ENCODE peak calls at places on chromosomes 11 and 22, in six cellular contexts. P is cardiac muscle cell, G is left ventricle myocardium inferior, Z is uterus, J is right lobe of liver, R is neuronal stem cell. C is an unnamed sample.

GRCh38 chr22:19819911-19820879 is 34.5 kb downstream of the GNB1L start:
- DNase-seq in P (no peak), J (no peak), G (no peak), R (no peak), Z (no peak), C (peak)

GRCh38 chr11:73040046-73040445 is 102.1 kb downstream of the FCHSD2 start:
- DNase-seq in G (no peak), P (no peak), J (no peak), R (peak), Z (no peak), C (peak)

GRCh38 chr11:69411257-69411924 is 70.1 kb upstream of the LINC01488 start:
- DNase-seq in Z (no peak), J (no peak), R (no peak), G (no peak), P (no peak), C (no peak)

GRCh38 chr22:49084203-49084602 is 743.5 kb downstream of the BRD1 start:
- DNase-seq in J (no peak), R (no peak), Z (no peak), P (no peak), G (no peak), C (no peak)

GRCh38 chr11:70353900-70354568 is 44.3 kb upstream of the CTTN start:
- DNase-seq in Z (no peak), P (no peak), R (no peak), G (no peak), J (no peak), C (no peak)

GRCh38 chr11:71452354-71453020 is 516 bp upstream of the NADSYN1 start:
- DNase-seq in Z (peak), J (peak), R (no peak), P (peak), G (peak), C (no peak)

GRCh38 chr11:75342966-75343870 is 8.2 kb downstream of the ARRB1 start:
- DNase-seq in Z (no peak), P (peak), G (no peak), J (peak), R (no peak), C (no peak)

GRCh38 chr11:110828086-110828485 is 115.8 kb upstream of the ARHGAP20 start:
- DNase-seq in R (no peak), G (no peak), P (no peak), J (no peak), Z (no peak), C (no peak)

GRCh38 chr22:44818727-44819126 is 66.4 kb downstream of the ARHGAP8 start:
- DNase-seq in G (no peak), J (peak), Z (no peak), R (no peak), P (no peak), C (no peak)

GRCh38 chr11:114259124-114259526 is 37.1 kb upstream of the NNMT start:
- DNase-seq in R (no peak), J (peak), P (no peak), Z (peak), G (peak), C (peak)

GRCh38 chr11:33778682-33779081 is 4.4 kb upstream of the FBXO3 start:
- DNase-seq in P (peak), G (no peak), R (no peak), J (no peak), Z (no peak), C (no peak)

GRCh38 chr11:125586618-125587017 is 6.0 kb upstream of the STT3A start:
- DNase-seq in P (no peak), R (no peak), G (no peak), J (no peak), Z (no peak), C (no peak)
- H3K27ac ChIP-seq in P (no peak), R (no peak), G (no peak), J (no peak), Z (no peak), C (no peak)

DNA sequence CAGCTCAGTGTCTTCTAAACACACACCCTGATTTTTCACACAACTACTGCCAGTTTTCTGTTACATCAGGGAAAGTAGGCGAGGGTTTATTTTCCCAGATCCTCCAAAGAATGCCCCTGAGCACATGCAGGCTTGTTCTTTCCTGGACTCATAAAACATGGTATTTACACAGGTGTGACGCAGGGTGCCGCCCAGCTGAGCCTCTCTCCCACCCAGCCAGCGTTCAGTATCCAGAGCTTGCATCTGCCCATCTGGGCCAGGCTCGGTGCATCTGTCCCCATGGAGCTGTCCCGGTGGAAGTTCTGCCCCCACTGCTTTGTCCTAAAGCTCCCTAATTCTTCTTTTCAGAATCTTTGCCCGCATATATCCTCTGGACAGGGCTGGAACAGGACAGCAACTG is 44.8 kb upstream of the ISX start:
- DNase-seq in Z (no peak), J (no peak), G (no peak), R (no peak), P (no peak), C (no peak)
- H3K27ac ChIP-seq in Z (no peak), J (no peak), G (no peak), R (no peak), P (no peak), C (no peak)

GRCh38 chr11:83057721-83058120 is 14.0 kb downstream of the RAB30 start:
- DNase-seq in G (no peak), R (no peak), J (no peak), P (no peak), Z (no peak), C (no peak)
- H3K27ac ChIP-seq in G (no peak), R (no peak), J (no peak), P (no peak), Z (no peak), C (no peak)

GRCh38 chr11:125279680-125280079 is 115.1 kb downstream of the PKNOX2 start:
- DNase-seq in R (no peak), P (no peak), G (no peak), J (no peak), Z (no peak), C (no peak)
- H3K27ac ChIP-seq in R (no peak), P (no peak), G (no peak), J (no peak), Z (no peak), C (peak)

DNA sequence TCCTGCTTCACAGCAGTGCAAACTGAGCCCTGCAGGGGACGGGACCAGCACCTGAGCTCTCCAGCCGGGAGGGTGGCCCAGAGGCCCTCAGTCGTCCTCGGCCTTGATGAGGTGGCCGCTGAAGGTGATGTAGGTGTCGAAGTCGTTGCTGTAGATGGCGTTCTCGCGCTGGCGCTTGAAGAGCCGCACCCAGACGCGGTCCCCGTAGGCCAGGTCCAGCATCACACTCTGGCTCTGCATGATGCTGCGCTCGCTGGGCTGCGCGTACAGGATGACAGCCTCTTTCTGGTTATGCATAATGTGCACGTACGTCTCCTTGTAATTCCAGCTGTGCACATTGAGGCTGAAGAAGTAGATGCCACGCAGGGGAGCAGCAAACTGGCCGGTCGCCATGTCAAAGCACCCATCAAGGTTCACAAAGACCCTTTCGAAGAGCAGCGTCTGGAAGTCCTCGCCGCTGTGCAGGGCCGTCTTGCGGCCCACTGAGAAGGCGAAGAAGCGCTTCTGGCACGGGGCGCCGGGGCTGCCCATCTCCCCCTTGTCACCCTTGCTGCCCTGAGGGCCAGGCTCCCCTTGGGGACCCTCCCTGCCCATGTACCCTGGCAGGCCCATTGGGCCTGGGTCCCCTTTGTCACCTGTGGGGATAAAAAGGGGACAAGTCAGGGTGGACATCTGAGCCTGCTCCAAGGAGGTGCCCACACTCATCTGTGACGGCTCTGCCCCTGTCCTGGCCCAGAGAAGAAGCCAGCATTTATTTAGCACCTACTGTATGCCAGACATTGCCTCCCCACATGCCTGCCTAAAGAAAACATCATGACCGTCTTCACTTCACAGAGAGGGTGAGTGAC is 5.7 kb downstream of the C1QTNF6 start:
- DNase-seq in P (no peak), Z (no peak), J (peak), G (peak), R (no peak), C (no peak)
- H3K27ac ChIP-seq in P (no peak), Z (no peak), J (no peak), G (no peak), R (no peak), C (no peak)

GRCh38 chr11:126113515-126113957 is 50.9 kb upstream of the CDON start:
- DNase-seq in J (peak), P (peak), R (no peak), Z (peak), G (peak), C (peak)
- H3K27ac ChIP-seq in J (peak), P (no peak), R (no peak), Z (peak), G (peak), C (no peak)

GRCh38 chr11:1176224-1177019 is 18.7 kb downstream of the MUC5AC start:
- DNase-seq in P (no peak), G (no peak), J (no peak), R (no peak), Z (no peak), C (no peak)
- H3K27ac ChIP-seq in P (no peak), G (no peak), J (no peak), R (no peak), Z (no peak), C (no peak)

GRCh38 chr11:35083181-35084061 is 55.5 kb upstream of the CD44 start:
- DNase-seq in Z (peak), J (peak), G (peak), R (no peak), P (peak), C (peak)
- H3K27ac ChIP-seq in Z (peak), J (peak), G (peak), R (no peak), P (no peak), C (no peak)

GRCh38 chr11:129997513-129997912 is 5.1 kb downstream of the PRDM10 start:
- DNase-seq in R (no peak), Z (no peak), G (no peak), J (no peak), P (no peak), C (no peak)
- H3K27ac ChIP-seq in R (no peak), Z (no peak), G (no peak), J (no peak), P (no peak), C (no peak)

C was measured in dorsolateral prefrontal cortex.